ENCODE peak calls at places on chromosomes 7 and 10, in ten cellular contexts. U is psoas muscle; A is CD8-positive, alpha-beta T cell; Z is suprapubic skin; X is stomach; Y is pancreas; B is transverse colon; T is hepatocyte; V is ovary; R is astrocyte. O is an unnamed sample. For H3K4me1, the result is how much of the 10 kb centered on the place peaks cover.

GRCh38 chr7:142854505-142855400 is at the start of gene EPHB6:
- DNase-seq in U (peak), A (peak), Z (peak), X (peak), Y (peak), B (peak), T (peak), V (peak), R (peak), O (peak)

GRCh38 chr10:130816116-130816901 is 495.2 kb downstream of the TCERG1L start:
- DNase-seq in U (no peak), A (no peak), Z (no peak), X (no peak), Y (no peak), B (no peak), T (no peak), V (no peak), R (no peak), O (no peak)

GRCh38 chr7:22934473-22935065 is 79.4 kb downstream of the HYCC1 start:
- DNase-seq in U (no peak), A (no peak), Z (no peak), X (no peak), Y (no peak), B (no peak), T (peak), V (no peak), R (peak), O (no peak)

GRCh38 chr7:152527610-152528032 is 91.8 kb upstream of the KMT2C start:
- DNase-seq in U (no peak), A (no peak), Z (no peak), X (no peak), Y (peak), B (no peak), T (no peak), V (no peak), R (peak), O (no peak)

GRCh38 chr10:99938563-99938962 is 71.2 kb downstream of the DNMBP start:
- DNase-seq in U (no peak), A (no peak), Z (no peak), X (no peak), Y (no peak), B (no peak), T (no peak), V (no peak), R (peak), O (no peak)

GRCh38 chr10:129586897-129587443 is 119.9 kb downstream of the MGMT start:
- DNase-seq in U (no peak), A (no peak), Z (no peak), X (no peak), Y (no peak), B (no peak), T (no peak), V (no peak), R (no peak), O (no peak)

GRCh38 chr10:76303682-76304316 is 872.4 kb downstream of the LRMDA start:
- DNase-seq in U (peak), A (no peak), Z (no peak), X (peak), Y (peak), B (peak), T (peak), V (peak), R (peak), O (no peak)

GRCh38 chr7:135238112-135238744 is 4.6 kb downstream of the STRA8 start:
- DNase-seq in U (no peak), A (peak), Z (no peak), X (no peak), Y (no peak), B (no peak), T (no peak), V (no peak), R (no peak), O (no peak)

GRCh38 chr10:113041841-113042745 is 92.0 kb downstream of the TCF7L2 start:
- DNase-seq in U (no peak), A (no peak), Z (no peak), X (no peak), Y (no peak), B (no peak), T (no peak), V (no peak), R (peak), O (no peak)

GRCh38 chr10:27699778-27700177 is 45.8 kb downstream of the MKX start:
- DNase-seq in U (no peak), A (no peak), Z (no peak), X (no peak), Y (no peak), B (no peak), T (no peak), V (no peak), R (no peak), O (no peak)

GRCh38 chr10:121975295-121976086 is 474 bp upstream of the NSMCE4A start:
- DNase-seq in U (no peak), A (no peak), Z (no peak), X (no peak), Y (no peak), B (no peak), T (no peak), V (no peak), R (no peak), O (no peak)

GRCh38 chr7:45174328-45174610 is 16.7 kb downstream of the RAMP3 start:
- DNase-seq in U (no peak), A (no peak), Z (peak), X (no peak), Y (no peak), B (no peak), T (no peak), V (no peak), R (no peak), O (peak)

GRCh38 chr7:116632349-116632748 is 39.6 kb upstream of the MET start:
- DNase-seq in U (no peak), A (no peak), Z (no peak), X (no peak), Y (no peak), B (no peak), T (no peak), V (no peak), R (peak), O (no peak)

GRCh38 chr10:5551531-5552375 is 27.0 kb downstream of the CALML3 start:
- DNase-seq in U (peak), A (peak), Z (peak), X (no peak), Y (no peak), B (peak), T (peak), V (no peak), R (peak), O (peak)

GRCh38 chr7:151389768-151390593 is 19.9 kb downstream of the WDR86 start:
- DNase-seq in U (peak), A (no peak), Z (no peak), X (no peak), Y (no peak), B (no peak), T (no peak), V (no peak), R (no peak), O (no peak)

GRCh38 chr7:88429382-88429781 is 122.7 kb upstream of the STEAP4 start:
- DNase-seq in U (no peak), A (no peak), Z (no peak), X (no peak), Y (no peak), B (no peak), T (no peak), V (no peak), R (no peak), O (no peak)

GRCh38 chr7:127253289-127254162 is 785 bp upstream of the GRM8 start:
- DNase-seq in U (peak), A (peak), Z (peak), X (peak), Y (peak), B (peak), T (peak), V (peak), R (peak), O (peak)

GRCh38 chr7:117034851-117035462 is 81.7 kb downstream of the ST7 start:
- DNase-seq in U (no peak), A (no peak), Z (no peak), X (no peak), Y (no peak), B (no peak), T (no peak), V (no peak), R (no peak), O (no peak)

GRCh38 chr10:132735341-132735775 is 50.6 kb downstream of the NKX6-2 start:
- DNase-seq in U (no peak), A (no peak), Z (no peak), X (no peak), Y (no peak), B (no peak), T (no peak), V (no peak), R (no peak), O (no peak)

GRCh38 chr7:101788517-101788916 is 28.9 kb upstream of the CUX1 start:
- DNase-seq in U (no peak), A (no peak), Z (no peak), X (no peak), Y (no peak), B (no peak), T (no peak), V (no peak), R (no peak), O (no peak)

GRCh38 chr7:149321978-149322541 is 60.1 kb downstream of the ZNF783 start:
- DNase-seq in U (no peak), A (no peak), Z (no peak), X (no peak), Y (no peak), B (no peak), T (no peak), V (no peak), R (peak), O (no peak)

GRCh38 chr10:122113161-122113944 is 124.4 kb downstream of the TACC2 start:
- DNase-seq in U (peak), A (no peak), Z (peak), X (peak), Y (peak), B (peak), T (peak), V (peak), R (peak), O (peak)

GRCh38 chr10:131848741-131849590 is 51.8 kb upstream of the PPP2R2D start:
- DNase-seq in U (peak), A (no peak), Z (peak), X (no peak), Y (no peak), B (no peak), T (no peak), V (no peak), R (no peak), O (no peak)

GRCh38 chr10:112687647-112688046 is 240.6 kb downstream of the VTI1A start:
- DNase-seq in U (no peak), A (no peak), Z (no peak), X (no peak), Y (no peak), B (no peak), T (peak), V (no peak), R (peak), O (no peak)

GRCh38 chr10:72002354-72003295 is 38.4 kb downstream of the CHST3 start:
- DNase-seq in U (no peak), A (no peak), Z (no peak), X (no peak), Y (no peak), B (no peak), T (no peak), V (no peak), R (no peak), O (no peak)

GRCh38 chr7:158278745-158279320 is 308.8 kb downstream of the PTPRN2 start:
- DNase-seq in U (peak), A (no peak), Z (no peak), X (no peak), Y (no peak), B (no peak), T (no peak), V (no peak), R (no peak), O (no peak)

GRCh38 chr7:77859343-77859742 is 60.8 kb downstream of the PHTF2 start:
- DNase-seq in U (no peak), A (no peak), Z (no peak), X (no peak), Y (no peak), B (no peak), T (no peak), V (no peak), R (no peak), O (no peak)

GRCh38 chr10:103241262-103242011 is 4.2 kb upstream of the RPEL1 start:
- DNase-seq in U (peak), A (no peak), Z (peak), X (peak), Y (peak), B (peak), T (peak), V (no peak), R (peak), O (peak)

GRCh38 chr7:100016209-100016901 is 959 bp downstream of the ZKSCAN1 start:
- DNase-seq in U (no peak), A (no peak), Z (no peak), X (no peak), Y (no peak), B (peak), T (peak), V (no peak), R (no peak), O (no peak)

GRCh38 chr7:100826546-100827329 is 585 bp downstream of the EPHB4 start:
- DNase-seq in U (peak), A (no peak), Z (no peak), X (no peak), Y (no peak), B (no peak), T (no peak), V (peak), R (no peak), O (no peak)

GRCh38 chr7:117875566-117875965 is 2.3 kb upstream of the CTTNBP2 start:
- DNase-seq in U (no peak), A (no peak), Z (no peak), X (no peak), Y (no peak), B (no peak), T (peak), V (no peak), R (no peak), O (no peak)

GRCh38 chr10:103778358-103779139 is 76.8 kb downstream of the SH3PXD2A start:
- DNase-seq in U (peak), A (no peak), Z (no peak), X (no peak), Y (no peak), B (no peak), T (no peak), V (no peak), R (no peak), O (no peak)

GRCh38 chr7:149238051-149238450 is 1.4 kb upstream of the ZNF212 start:
- DNase-seq in U (no peak), A (no peak), Z (no peak), X (no peak), Y (no peak), B (no peak), T (no peak), V (no peak), R (no peak), O (no peak)

GRCh38 chr10:62560207-62560819 is 186.1 kb downstream of the ZNF365 start:
- DNase-seq in U (no peak), A (no peak), Z (peak), X (no peak), Y (no peak), B (peak), T (peak), V (no peak), R (peak), O (no peak)

GRCh38 chr10:3887885-3888476 is 103.0 kb upstream of the KLF6 start:
- DNase-seq in U (no peak), A (peak), Z (peak), X (no peak), Y (no peak), B (peak), T (peak), V (no peak), R (peak), O (peak)

GRCh38 chr7:75559355-75559986 is 67.4 kb downstream of the SPDYE5 start:
- DNase-seq in U (peak), A (no peak), Z (no peak), X (no peak), Y (no peak), B (no peak), T (no peak), V (no peak), R (peak), O (no peak)

DNA sequence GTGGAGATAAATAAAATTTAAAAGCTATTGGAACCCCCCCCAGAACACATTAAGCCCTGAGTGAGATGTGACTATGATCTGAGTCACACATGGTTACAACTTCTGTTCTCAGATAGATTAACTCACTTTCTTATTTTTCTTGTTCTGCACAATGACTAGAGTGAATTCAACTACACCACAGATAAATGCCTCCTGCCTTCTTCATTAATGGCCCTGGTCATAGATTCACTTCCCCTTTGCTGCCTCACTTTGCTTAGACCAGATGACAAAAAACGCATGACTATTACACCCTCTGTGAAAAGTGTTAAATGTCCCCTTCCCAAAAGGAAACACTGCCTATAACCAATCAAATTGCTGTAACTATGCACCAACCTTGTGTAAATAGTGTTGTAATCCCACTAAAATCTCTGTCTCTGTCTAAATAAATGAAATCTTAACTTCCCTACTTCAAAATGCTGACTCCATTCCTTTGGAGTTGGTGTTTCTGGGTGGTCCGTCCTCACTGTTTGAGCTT is 49.4 kb downstream of the AKR1D1 start:
- DNase-seq in U (no peak), A (no peak), Z (no peak), X (no peak), Y (no peak), B (no peak), T (no peak), V (no peak), R (peak), O (no peak)
- TF ChIP-seq CTCF in U (no peak), A (no peak), Z (no peak), X (no peak), Y (no peak), B (no peak), T (no peak), V (no peak), R (no peak), O (no peak)

GRCh38 chr7:1214516-1214915 is 18.2 kb upstream of the UNCX start:
- DNase-seq in U (no peak), A (no peak), Z (no peak), X (no peak), Y (no peak), B (no peak), T (no peak), V (no peak), R (no peak), O (no peak)

GRCh38 chr7:1211611-1212010 is 21.1 kb upstream of the UNCX start:
- DNase-seq in U (no peak), A (no peak), Z (no peak), X (no peak), Y (no peak), B (no peak), T (no peak), V (no peak), R (no peak), O (no peak)

GRCh38 chr7:1209097-1209496 is 23.6 kb upstream of the UNCX start:
- DNase-seq in U (no peak), A (no peak), Z (no peak), X (no peak), Y (no peak), B (no peak), T (no peak), V (no peak), R (no peak), O (no peak)

GRCh38 chr7:1210979-1211608 is 21.6 kb upstream of the UNCX start:
- DNase-seq in U (no peak), A (no peak), Z (no peak), X (no peak), Y (no peak), B (no peak), T (no peak), V (no peak), R (no peak), O (no peak)

DNA sequence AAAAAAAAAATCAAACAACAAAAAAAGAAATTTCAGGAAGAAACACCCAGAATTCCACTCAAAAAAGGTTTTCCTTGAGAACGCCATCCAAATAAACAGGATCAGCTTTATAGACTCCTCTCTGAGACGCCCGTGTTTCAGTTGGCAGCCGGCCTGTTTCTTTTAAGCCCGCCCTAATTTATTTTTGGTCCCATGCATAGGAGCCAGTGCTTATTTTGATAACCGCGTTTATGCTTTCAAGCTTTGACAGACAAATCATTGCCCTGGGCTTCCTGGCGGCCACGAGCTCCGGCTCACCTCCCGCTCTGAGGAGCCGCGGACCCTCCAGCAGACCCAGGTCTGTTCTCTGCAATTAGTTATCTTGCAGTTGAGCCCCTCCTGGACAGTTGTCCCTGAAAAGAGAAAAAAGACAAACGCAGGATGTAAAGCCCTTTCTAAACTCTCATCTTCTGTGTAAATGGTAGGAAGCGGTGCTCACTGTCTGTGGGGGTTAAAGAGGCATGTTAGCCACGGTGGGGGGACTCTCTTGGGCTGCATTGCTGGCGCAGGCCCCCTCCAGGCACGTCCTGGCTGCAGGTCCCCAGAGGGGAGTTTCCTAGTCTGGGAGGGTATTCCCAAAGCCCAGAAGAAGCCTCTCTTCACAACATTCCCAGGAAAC is 22.2 kb upstream of the UNCX start:
- DNase-seq in U (no peak), A (no peak), Z (no peak), X (no peak), Y (no peak), B (no peak), T (no peak), V (no peak), R (no peak), O (no peak)
- H3K4me3 ChIP-seq in U (no peak), A (no peak), Z (peak), X (no peak), Y (no peak), B (no peak), T (no peak), V (no peak), R (no peak), O (no peak)

DNA sequence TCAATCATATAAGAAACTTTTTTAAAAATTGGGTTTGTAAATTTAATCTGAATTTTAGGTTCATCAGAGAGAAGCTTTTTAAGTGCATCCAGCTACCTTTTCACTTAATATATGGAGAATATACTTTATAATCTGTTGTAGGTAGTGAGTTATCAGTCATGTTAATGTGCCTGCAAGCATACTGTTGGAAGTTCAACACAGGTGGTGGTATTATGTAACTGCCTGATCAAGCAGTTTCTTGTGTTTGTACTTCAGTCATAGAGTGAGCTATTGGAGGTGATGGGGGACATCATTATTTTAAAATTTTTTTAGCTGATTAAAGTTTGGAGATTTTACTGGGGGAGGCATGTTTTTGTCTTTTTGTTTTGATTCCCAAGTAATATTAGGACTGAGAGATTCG is 2.5 kb downstream of the TNKS2 start:
- DNase-seq in U (no peak), A (no peak), Z (no peak), X (no peak), Y (no peak), B (no peak), T (no peak), V (no peak), R (no peak), O (no peak)
- H3K4me1 ChIP-seq in U (under half), A (half or more), Z (half or more), X (half or more), Y (under half), B (under half), T (under half), V (under half), R (under half), O (under half)

DNA sequence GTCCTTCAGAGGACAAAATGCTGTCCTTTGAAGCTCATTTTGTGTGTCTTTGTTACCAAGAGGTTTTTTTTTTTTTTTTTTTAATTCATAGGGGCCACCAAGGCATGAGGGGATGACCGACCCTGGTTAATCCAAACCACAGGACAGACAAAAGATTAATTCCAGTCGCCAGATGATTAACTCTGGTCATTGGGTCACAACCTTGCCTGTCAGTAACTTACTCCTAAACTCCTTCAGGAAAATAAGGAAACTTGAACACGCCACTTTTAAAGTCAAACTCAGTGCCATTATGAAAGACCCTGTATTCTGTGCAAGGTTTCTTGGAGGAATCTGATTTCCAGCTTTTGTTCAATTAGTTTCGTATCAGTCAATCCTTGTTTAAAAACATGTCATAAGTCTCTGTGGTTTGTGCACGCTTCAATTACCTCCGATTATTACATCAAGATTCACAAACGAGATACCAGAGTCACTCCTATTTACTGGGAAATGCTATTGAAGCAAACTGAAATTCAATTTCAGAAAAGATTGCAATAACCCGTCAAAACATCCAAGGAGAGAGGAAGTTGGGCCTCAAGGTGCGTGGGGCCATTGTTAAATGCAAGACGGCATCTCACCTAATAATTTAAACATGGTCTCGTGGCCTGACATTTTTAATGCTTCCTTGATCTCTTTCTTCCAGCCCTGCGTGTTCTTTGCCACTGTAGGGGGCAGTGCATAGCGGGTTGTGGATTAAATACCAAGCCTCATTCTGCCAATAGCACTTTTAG is 44.0 kb downstream of the NRP1 start:
- DNase-seq in U (no peak), A (no peak), Z (no peak), X (no peak), Y (no peak), B (no peak), T (no peak), V (no peak), R (peak), O (no peak)
- TF ChIP-seq CTCF in U (no peak), A (no peak), Z (no peak), X (no peak), Y (no peak), B (no peak), T (peak), V (no peak), R (peak), O (no peak)

O was measured in Peyer's patch.